ENCODE peak calls at places on chromosome 20, in five cellular contexts. R is spleen, P is GM23248, L is cardiac muscle cell, X is adrenal gland. G is an unnamed sample.

GRCh38 chr20:10412591-10413408 is 21.2 kb downstream of the MKKS start:
- DNase-seq in R (no peak), P (no peak), L (no peak), X (no peak), G (no peak)

GRCh38 chr20:19918965-19919329 is 98.2 kb upstream of the NAA20 start:
- DNase-seq in R (no peak), L (no peak), X (no peak), P (no peak), G (no peak)

GRCh38 chr20:58852559-58853271 is at the start of gene GNAS:
- DNase-seq in L (peak; percentile 82), R (peak; percentile 80), P (peak; percentile 77), X (peak; percentile 40), G (no peak)

GRCh38 chr20:37526238-37526838 is 1.3 kb downstream of the BLCAP start:
- DNase-seq in L (peak; percentile 66), P (peak; percentile 72), R (peak; percentile 72), X (no peak), G (no peak)

GRCh38 chr20:35192071-35192872 is 20.4 kb downstream of the PROCR start:
- DNase-seq in R (no peak), P (no peak), L (peak; percentile 51), X (no peak), G (no peak)

GRCh38 chr20:47440857-47441773 is 60.6 kb upstream of the NCOA3 start:
- DNase-seq in L (peak; percentile 20), P (no peak), X (no peak), R (peak; percentile 8), G (no peak)

GRCh38 chr20:59650418-59650817 is 46.1 kb downstream of the PHACTR3 start:
- DNase-seq in X (no peak), L (no peak), P (no peak), R (no peak), G (no peak)

GRCh38 chr20:11791316-11792228 is 126.1 kb upstream of the BTBD3 start:
- DNase-seq in P (no peak), L (no peak), X (no peak), R (no peak), G (no peak)

GRCh38 chr20:38866265-38867061 is 59.8 kb upstream of the FAM83D start:
- DNase-seq in R (no peak), L (no peak), P (no peak), X (no peak), G (no peak)

GRCh38 chr20:35947489-35947888 is 6.8 kb downstream of the SCAND1 start:
- DNase-seq in X (no peak), L (peak; percentile 41), R (no peak), P (peak; percentile 45), G (no peak)

GRCh38 chr20:24634855-24635254 is 165.4 kb downstream of the SYNDIG1 start:
- DNase-seq in L (peak; percentile 31), X (no peak), R (no peak), P (peak; percentile 95), G (no peak)

GRCh38 chr20:1328680-1329330 is at the start of gene SDCBP2:
- DNase-seq in X (no peak), R (peak; percentile 69), L (no peak), P (no peak), G (no peak)

GRCh38 chr20:49647509-49647908 is 66.2 kb downstream of the B4GALT5 start:
- DNase-seq in X (no peak), P (peak; percentile 38), R (no peak), L (no peak), G (no peak)

GRCh38 chr20:11941593-11942261 is 24.0 kb downstream of the BTBD3 start:
- DNase-seq in X (no peak), R (no peak), L (no peak), P (no peak), G (no peak)

GRCh38 chr20:58092871-58093270 is 135.6 kb downstream of the ANKRD60 start:
- DNase-seq in R (no peak), X (no peak), P (no peak), L (no peak), G (no peak)

GRCh38 chr20:50048420-50049166 is 64.4 kb downstream of the UBE2V1 start:
- DNase-seq in P (peak; percentile 81), L (no peak), X (no peak), R (no peak), G (no peak)

GRCh38 chr20:17339000-17339399 is 112.2 kb downstream of the PCSK2 start:
- DNase-seq in R (no peak), P (no peak), L (no peak), X (no peak), G (no peak)

GRCh38 chr20:41330343-41330720 is 10.3 kb upstream of the LPIN3 start:
- DNase-seq in X (no peak), L (no peak), P (peak; percentile 45), R (no peak), G (no peak)

GRCh38 chr20:36113566-36114247 is 40.8 kb upstream of the EPB41L1 start:
- DNase-seq in L (no peak), P (no peak), R (no peak), X (no peak), G (no peak)

GRCh38 chr20:45798935-45799642 is 7.3 kb downstream of the DNTTIP1 start:
- DNase-seq in P (peak; percentile 70), X (peak; percentile 66), L (peak; percentile 72), R (no peak), G (peak; percentile 47)

GRCh38 chr20:21505161-21505809 is 8.6 kb downstream of the NKX2-2 start:
- DNase-seq in P (peak; percentile 69), X (peak; percentile 68), L (peak; percentile 84), R (peak; percentile 91), G (no peak)

GRCh38 chr20:37744347-37744746 is 50.5 kb downstream of the CTNNBL1 start:
- DNase-seq in L (no peak), X (no peak), R (no peak), P (no peak), G (no peak)

GRCh38 chr20:43507150-43508080 is at the start of gene L3MBTL1:
- DNase-seq in R (peak; percentile 85), L (peak; percentile 84), P (peak; percentile 49), X (peak; percentile 59), G (no peak)

GRCh38 chr20:11287156-11287555 is 613.4 kb upstream of the JAG1 start:
- DNase-seq in X (no peak), L (no peak), R (no peak), P (no peak), G (no peak)

GRCh38 chr20:20709858-20710257 is 2.6 kb downstream of the RALGAPA2 start:
- DNase-seq in R (no peak), L (no peak), P (no peak), X (no peak), G (no peak)

DNA sequence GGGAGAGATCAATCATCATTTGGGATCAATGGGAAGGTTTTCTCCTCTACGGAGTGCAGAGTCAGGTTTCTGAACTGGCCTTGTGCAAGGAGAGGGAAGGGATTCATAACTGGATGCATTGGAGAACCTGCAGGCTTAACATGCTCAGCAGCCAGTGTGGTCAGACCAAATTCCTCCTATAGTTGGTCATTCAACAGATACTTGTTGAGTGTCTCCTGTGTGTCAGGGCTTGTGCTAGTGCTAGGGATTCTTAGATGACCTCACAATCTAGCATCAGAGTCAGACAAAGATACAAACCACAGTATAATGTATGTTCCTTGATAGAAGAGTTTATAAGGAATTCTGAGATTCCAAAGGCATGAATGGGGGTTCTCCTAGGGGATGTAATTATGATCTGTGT is 23.9 kb downstream of the RALY start:
- DNase-seq in X (no peak), R (no peak), P (peak; percentile 92), L (no peak), G (no peak)
- H3K4me1 ChIP-seq in X (no peaks in the 10 kb centered on the region), R (peaks cover 99% of the 10 kb centered on the region), P (peaks cover 14% of the 10 kb centered on the region), L (peaks cover 15% of the 10 kb centered on the region), G (peaks cover 4% of the 10 kb centered on the region)

DNA sequence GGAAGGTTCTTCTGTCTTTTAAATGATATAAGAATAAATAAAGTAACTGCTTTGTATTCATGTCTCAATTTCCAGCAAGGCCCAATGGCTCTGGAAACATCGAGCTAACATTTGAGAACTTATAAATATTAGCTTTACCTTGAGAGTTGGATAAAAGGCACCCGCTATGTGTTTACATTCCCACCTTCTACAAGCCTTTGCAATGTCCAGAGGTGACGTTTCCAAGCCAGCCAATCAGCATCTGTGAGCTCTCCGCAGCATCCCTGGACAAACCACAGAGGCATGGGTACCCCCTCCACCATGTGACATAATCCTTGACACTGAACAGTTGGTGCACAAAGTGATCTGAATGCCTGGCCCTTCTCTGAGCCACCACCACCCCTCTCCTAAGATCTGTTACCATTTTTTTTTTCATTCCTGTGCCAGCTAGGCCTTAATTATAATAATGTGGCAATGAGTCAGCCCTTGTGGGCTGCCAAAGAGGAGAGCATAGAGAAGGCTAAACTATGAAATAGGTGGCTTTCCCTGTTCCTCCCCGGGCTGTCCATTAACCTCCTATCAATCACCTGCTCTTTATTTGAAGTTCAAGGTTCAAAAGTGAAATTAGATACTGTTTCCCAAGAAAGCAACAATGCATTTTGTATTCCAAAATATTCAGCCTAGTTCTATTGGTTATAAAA is 4.1 kb downstream of the CBLN4 start:
- DNase-seq in X (no peak), R (no peak), P (no peak), L (no peak), G (no peak)
- H3K27me3 ChIP-seq in X (peaks cover 17% of the 10 kb centered on the region), R (peaks cover 39% of the 10 kb centered on the region), P (peaks cover 4% of the 10 kb centered on the region), L (peaks cover 21% of the 10 kb centered on the region), G (peaks cover 11% of the 10 kb centered on the region)

DNA sequence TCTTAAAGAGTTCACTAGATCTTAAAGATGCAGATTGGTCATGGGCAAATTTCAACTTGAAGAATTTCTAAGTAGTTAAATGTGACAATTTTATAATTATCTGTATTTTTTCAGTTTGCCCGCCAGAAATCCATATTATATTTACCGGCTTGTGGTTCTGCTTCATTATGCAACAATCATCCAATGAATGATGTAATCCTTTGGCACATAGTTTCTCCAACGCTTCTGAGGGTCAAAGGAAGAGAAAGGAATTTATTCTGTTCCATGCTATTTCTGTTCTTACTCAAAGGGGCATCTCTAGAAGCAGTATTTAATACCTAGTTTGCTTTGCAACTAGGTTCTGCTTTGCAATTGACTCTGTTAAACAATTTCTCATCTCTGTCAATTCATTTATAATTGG is 359.3 kb upstream of the PLCB4 start:
- DNase-seq in P (peak; percentile 14), X (no peak), R (no peak), L (no peak), G (no peak)
- H3K4me1 ChIP-seq in P (no peaks in the 10 kb centered on the region), X (no peaks in the 10 kb centered on the region), R (no peaks in the 10 kb centered on the region), L (no peaks in the 10 kb centered on the region), G (no peaks in the 10 kb centered on the region)

GRCh38 chr20:62475819-62476073 is at the start of gene GATA5:
- DNase-seq in P (no peak), L (no peak), X (no peak), R (no peak), G (no peak)

GRCh38 chr20:62473717-62474584 is 1.8 kb downstream of the GATA5 start:
- DNase-seq in R (no peak), L (peak; percentile 93), X (no peak), P (no peak), G (no peak)

GRCh38 chr20:62475027-62475818 is 572 bp downstream of the GATA5 start:
- DNase-seq in L (no peak), R (no peak), X (no peak), P (no peak), G (no peak)

GRCh38 chr20:62473200-62473585 is 2.6 kb downstream of the GATA5 start:
- DNase-seq in X (no peak), R (no peak), P (no peak), L (no peak), G (no peak)

DNA sequence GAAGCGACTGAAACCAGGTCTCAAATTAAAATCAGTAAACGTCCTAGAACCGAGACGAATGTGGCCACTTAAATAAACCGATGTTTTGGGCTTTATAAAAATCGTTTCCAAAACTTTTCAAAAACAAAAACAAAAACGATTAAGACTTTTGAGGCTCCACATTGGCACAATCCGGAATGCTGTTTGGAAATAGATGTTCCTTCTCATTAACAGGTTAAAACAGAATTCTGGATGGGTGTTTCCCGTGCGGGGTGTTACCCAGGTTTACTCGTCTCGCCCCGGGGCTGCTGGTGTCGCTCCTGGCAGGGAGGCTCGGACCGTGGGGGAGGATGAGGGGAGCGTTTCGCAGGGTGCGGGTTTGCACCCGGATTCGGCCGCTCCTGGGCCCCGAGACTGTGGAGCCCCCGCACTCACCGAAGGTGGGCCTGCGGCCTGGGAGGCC is 1.2 kb downstream of the GATA5 start:
- DNase-seq in R (no peak), L (no peak), P (no peak), X (no peak), G (no peak)
- H3K27me3 ChIP-seq in R (peaks cover 97% of the 10 kb centered on the region), L (no peaks in the 10 kb centered on the region), P (peaks cover 76% of the 10 kb centered on the region), X (peaks cover 7% of the 10 kb centered on the region), G (peaks cover 45% of the 10 kb centered on the region)